ENCODE peak calls at places on chromosomes 6 and 20, in six cellular contexts. L is CD4-positive, alpha-beta memory T cell; D is SW480; R is cardiac septum; X is A549; T is progenitor cell of endocrine pancreas. K is an unnamed sample.

GRCh38 chr6:24931752-24932691 is 3.7 kb downstream of the RIPOR2 start:
- DNase-seq in L (peak), D (peak), R (no peak), X (no peak), T (no peak), K (no peak)

GRCh38 chr6:159968295-159969203 is at the start of gene IGF2R:
- DNase-seq in L (peak), D (peak), R (peak), X (peak), T (peak), K (peak)

GRCh38 chr6:81575446-81575845 is 177.0 kb downstream of the TENT5A start:
- DNase-seq in L (no peak), D (no peak), R (no peak), X (no peak), T (no peak), K (no peak)

GRCh38 chr6:48069280-48069679 is 41.7 kb downstream of the PTCHD4 start:
- DNase-seq in L (no peak), D (no peak), R (no peak), X (no peak), T (no peak), K (no peak)

GRCh38 chr20:59564943-59565342 is 39.4 kb upstream of the PHACTR3 start:
- DNase-seq in L (no peak), D (no peak), R (no peak), X (no peak), T (no peak), K (no peak)

GRCh38 chr6:99575544-99576227 is 7.2 kb upstream of the CCNC start:
- DNase-seq in L (no peak), D (no peak), R (no peak), X (no peak), T (no peak), K (no peak)

GRCh38 chr6:140434761-140435160 is 1060.3 kb upstream of the CITED2 start:
- DNase-seq in L (no peak), D (no peak), R (no peak), X (no peak), T (no peak), K (no peak)

GRCh38 chr20:19626896-19627295 is 131.2 kb upstream of the RIN2 start:
- DNase-seq in L (no peak), D (no peak), R (no peak), X (no peak), T (no peak), K (no peak)

GRCh38 chr20:35558416-35558815 is 16.5 kb downstream of the ERGIC3 start:
- DNase-seq in L (no peak), D (no peak), R (peak), X (no peak), T (no peak), K (no peak)

GRCh38 chr20:48538058-48538825 is 289.6 kb downstream of the PREX1 start:
- DNase-seq in L (no peak), D (peak), R (no peak), X (peak), T (no peak), K (no peak)

GRCh38 chr6:38638941-38639497 is 710 bp downstream of the BTBD9 start:
- DNase-seq in L (no peak), D (peak), R (no peak), X (peak), T (peak), K (peak)

GRCh38 chr20:44683263-44684046 is 31.7 kb upstream of the CCN5 start:
- DNase-seq in L (peak), D (peak), R (no peak), X (peak), T (peak), K (no peak)